ENCODE peak calls at places on chromosomes 13 and 19, in six cellular contexts. J is progenitor cell of endocrine pancreas; I is activated gamma-delta T cell treated with Interleukin-2 at 50 U/mL for 16 hours; D is Ammon's horn; N is effector memory CD8-positive, alpha-beta T cell; B is mesendoderm. V is an unnamed sample.

GRCh38 chr19:4870025-4870700 is 2.7 kb upstream of the PLIN3 start:
- DNase-seq in N (no peak), I (no peak), B (peak), J (no peak), D (no peak), V (peak)

GRCh38 chr19:17797397-17798201 is 2.7 kb downstream of the B3GNT3 start:
- DNase-seq in B (no peak), J (no peak), I (no peak), D (no peak), N (no peak), V (peak)

GRCh38 chr19:8654591-8655339 is 24.3 kb downstream of the NFILZ start:
- DNase-seq in N (peak), D (peak), B (peak), I (peak), J (peak), V (peak)

GRCh38 chr19:48921721-48922500 is 11.6 kb upstream of the DHDH start:
- DNase-seq in D (no peak), B (no peak), J (no peak), I (no peak), N (no peak), V (peak)

GRCh38 chr13:95931300-95932025 is 121.7 kb downstream of the UGGT2 start:
- DNase-seq in B (no peak), I (no peak), D (no peak), N (no peak), J (no peak), V (no peak)

GRCh38 chr19:39106201-39106600 is 19.4 kb upstream of the PAK4 start:
- DNase-seq in D (no peak), J (no peak), B (no peak), I (no peak), N (no peak), V (no peak)

GRCh38 chr13:57946361-57946760 is 314.8 kb downstream of the PCDH17 start:
- DNase-seq in B (peak), I (no peak), N (no peak), D (no peak), J (no peak), V (no peak)

GRCh38 chr19:19385900-19386339 is 19.6 kb upstream of the GATAD2A start:
- DNase-seq in I (peak), J (no peak), B (peak), N (no peak), D (no peak), V (no peak)

GRCh38 chr13:23330356-23330755 is 103.1 kb downstream of the SACS start:
- DNase-seq in N (no peak), J (no peak), I (no peak), B (no peak), D (no peak), V (no peak)

GRCh38 chr19:10686661-10687517 is 14.3 kb upstream of the QTRT1 start:
- DNase-seq in J (no peak), I (no peak), N (no peak), D (peak), B (no peak), V (no peak)

GRCh38 chr19:15790096-15790495 is 2.6 kb downstream of the OR10H5 start:
- DNase-seq in N (no peak), D (peak), J (no peak), B (no peak), I (no peak), V (no peak)

GRCh38 chr19:53034948-53035675 is 9.4 kb upstream of the ERVV-2 start:
- DNase-seq in I (no peak), B (no peak), N (no peak), D (no peak), J (no peak), V (no peak)

GRCh38 chr13:111954681-111955411 is 112.1 kb upstream of the SOX1 start:
- DNase-seq in B (peak), I (no peak), N (no peak), J (no peak), D (no peak), V (no peak)

GRCh38 chr13:41008349-41008980 is 10.7 kb downstream of the ELF1 start:
- DNase-seq in J (no peak), D (no peak), N (no peak), B (no peak), I (no peak), V (no peak)

GRCh38 chr19:11261902-11262839 is at the start of gene DOCK6:
- DNase-seq in I (no peak), B (peak), D (no peak), N (no peak), J (peak), V (peak)

GRCh38 chr13:24356837-24357236 is 47.5 kb downstream of the C1QTNF9 start:
- DNase-seq in J (no peak), I (no peak), B (no peak), N (no peak), D (no peak), V (no peak)

GRCh38 chr13:31200636-31200970 is 828 bp downstream of the B3GLCT start:
- DNase-seq in I (peak), N (no peak), D (peak), J (peak), B (peak), V (peak)

GRCh38 chr13:50549221-50549942 is 294.1 kb downstream of the DLEU7 start:
- DNase-seq in J (no peak), B (no peak), N (no peak), D (no peak), I (no peak), V (no peak)

GRCh38 chr19:14476663-14477401 is 1.7 kb upstream of the PTGER1 start:
- DNase-seq in N (peak), D (no peak), I (no peak), J (no peak), B (peak), V (peak)

GRCh38 chr19:2312819-2313501 is 5.0 kb upstream of the LINGO3 start:
- DNase-seq in J (no peak), B (peak), D (no peak), I (no peak), N (no peak), V (peak)

GRCh38 chr19:49997709-49998108 is 27.5 kb downstream of the VRK3 start:
- DNase-seq in J (no peak), N (no peak), B (peak), I (no peak), D (peak), V (peak)

GRCh38 chr13:94227255-94227879 is 252.1 kb downstream of the DCT start:
- DNase-seq in N (no peak), B (no peak), I (no peak), D (no peak), J (no peak), V (no peak)

GRCh38 chr19:36488816-36489138 is 584 bp downstream of the ZNF566 start:
- DNase-seq in J (no peak), N (no peak), B (no peak), D (peak), I (peak), V (peak)

GRCh38 chr13:113491418-113491883 is 940 bp upstream of the DCUN1D2 start:
- DNase-seq in D (no peak), I (no peak), B (peak), J (peak), N (no peak), V (peak)

GRCh38 chr19:54114340-54114826 is 1.1 kb downstream of the TFPT start:
- DNase-seq in J (no peak), D (peak), N (no peak), B (no peak), I (peak), V (peak)

GRCh38 chr13:68051910-68052309 is 821.8 kb upstream of the PCDH9 start:
- DNase-seq in D (no peak), B (no peak), N (no peak), J (no peak), I (no peak), V (no peak)

GRCh38 chr13:78319101-78319627 is 284.2 kb downstream of the POU4F1 start:
- DNase-seq in B (no peak), I (no peak), J (no peak), D (no peak), N (no peak), V (no peak)

GRCh38 chr19:2579678-2580280 is 103.9 kb downstream of the GADD45B start:
- DNase-seq in J (no peak), I (no peak), D (no peak), N (no peak), B (no peak), V (no peak)

GRCh38 chr13:24995225-24995804 is 100.6 kb upstream of the PABPC3 start:
- DNase-seq in I (peak), D (peak), J (peak), B (peak), N (peak), V (peak)

GRCh38 chr19:30231408-30232318 is 140.5 kb upstream of the ZNF536 start:
- DNase-seq in D (no peak), B (no peak), I (no peak), J (no peak), N (no peak), V (no peak)

GRCh38 chr19:15285896-15286591 is 46.3 kb downstream of the BRD4 start:
- DNase-seq in I (no peak), N (no peak), B (no peak), J (no peak), D (peak), V (no peak)

GRCh38 chr19:6275170-6275744 is 4.5 kb downstream of the MLLT1 start:
- DNase-seq in I (no peak), D (no peak), B (no peak), J (no peak), N (no peak), V (no peak)

GRCh38 chr13:113672002-113672651 is 5.1 kb downstream of the GRK1 start:
- DNase-seq in I (no peak), B (no peak), D (no peak), N (no peak), J (no peak), V (no peak)